ENCODE peak calls at places on chromosomes 1 and 21, in six cellular contexts. U is dorsolateral prefrontal cortex, P is astrocyte of the spinal cord, N is cerebellar cortex, J is HepG2, G is midbrain. M is an unnamed sample.

GRCh38 chr1:230426246-230427101 is at the start of gene PGBD5:
- DNase-seq in P (peak), N (peak), J (peak), U (peak), G (peak), M (no peak)

GRCh38 chr1:95004013-95004412 is 68.7 kb downstream of the ALG14 start:
- DNase-seq in U (no peak), J (no peak), P (no peak), N (no peak), G (no peak), M (no peak)

GRCh38 chr1:201610806-201611205 is 71.9 kb downstream of the NAV1 start:
- DNase-seq in G (no peak), N (peak), P (no peak), U (no peak), J (no peak), M (no peak)

GRCh38 chr1:93969887-93970286 is 60.7 kb upstream of the GCLM start:
- DNase-seq in N (no peak), J (no peak), P (no peak), G (no peak), U (no peak), M (no peak)

GRCh38 chr1:238409191-238409846 is 518.6 kb upstream of the ZP4 start:
- DNase-seq in J (no peak), G (no peak), N (no peak), P (peak), U (no peak), M (no peak)

GRCh38 chr1:9293512-9294439 is 1.1 kb downstream of the SPSB1 start:
- DNase-seq in P (no peak), J (no peak), G (no peak), N (no peak), U (no peak), M (no peak)

GRCh38 chr1:25906644-25907300 is 553 bp upstream of the STMN1 start:
- DNase-seq in N (peak), P (no peak), G (peak), U (no peak), J (no peak), M (peak)

GRCh38 chr1:172818841-172819527 is 160.1 kb downstream of the FASLG start:
- DNase-seq in P (no peak), G (peak), J (no peak), U (no peak), N (no peak), M (no peak)

GRCh38 chr21:26964379-26964778 is 2.5 kb downstream of the ADAMTS5 start:
- DNase-seq in N (peak), G (no peak), J (no peak), U (no peak), P (no peak), M (no peak)

GRCh38 chr1:204084247-204084772 is 11.4 kb downstream of the SOX13 start:
- DNase-seq in J (peak), U (peak), G (peak), N (peak), P (no peak), M (no peak)

GRCh38 chr1:2314803-2315710 is 76.3 kb downstream of the MORN1 start:
- DNase-seq in U (no peak), N (no peak), G (peak), P (peak), J (peak), M (no peak)

GRCh38 chr21:21612446-21612845 is 614.2 kb downstream of the NCAM2 start:
- DNase-seq in N (no peak), J (no peak), U (no peak), P (peak), G (no peak), M (no peak)

GRCh38 chr1:82845371-82845770 is 1044.6 kb downstream of the ADGRL2 start:
- DNase-seq in N (no peak), U (no peak), P (no peak), G (no peak), J (no peak), M (no peak)

GRCh38 chr1:59333626-59334277 is 36.9 kb downstream of the FGGY start:
- DNase-seq in N (no peak), J (no peak), U (no peak), P (no peak), G (no peak), M (no peak)

GRCh38 chr21:38990424-38990794 is 184.7 kb downstream of the ETS2 start:
- DNase-seq in P (no peak), J (peak), U (no peak), G (no peak), N (no peak), M (no peak)

GRCh38 chr1:96334236-96334557 is 387.4 kb upstream of the PTBP2 start:
- DNase-seq in P (no peak), G (no peak), N (no peak), J (no peak), U (no peak), M (no peak)

GRCh38 chr21:38925923-38926322 is 120.2 kb downstream of the ETS2 start:
- DNase-seq in G (no peak), P (peak), N (no peak), J (no peak), U (peak), M (no peak)

GRCh38 chr1:36156329-36157114 is 562 bp downstream of the MAP7D1 start:
- DNase-seq in U (peak), G (peak), J (no peak), N (no peak), P (peak), M (no peak)

GRCh38 chr1:57034713-57035112 is 68.9 kb upstream of the C8B start:
- DNase-seq in P (no peak), N (no peak), G (no peak), U (no peak), J (no peak), M (no peak)

GRCh38 chr1:172662464-172663109 is 3.7 kb downstream of the FASLG start:
- DNase-seq in J (no peak), N (no peak), U (no peak), G (peak), P (peak), M (no peak)

GRCh38 chr1:19709255-19709765 is 44.6 kb downstream of the HTR6 start:
- DNase-seq in N (no peak), G (no peak), U (no peak), J (no peak), P (no peak), M (no peak)

GRCh38 chr1:1616045-1616821 is 933 bp downstream of the MIB2 start:
- DNase-seq in N (no peak), J (no peak), G (peak), P (no peak), U (no peak), M (no peak)

GRCh38 chr1:238061967-238062613 is 171.4 kb upstream of the ZP4 start:
- DNase-seq in U (no peak), G (no peak), N (no peak), J (no peak), P (peak), M (no peak)

GRCh38 chr1:67371681-67372080 is 58.5 kb downstream of the SERBP1 start:
- DNase-seq in G (no peak), P (no peak), N (no peak), J (no peak), U (no peak), M (no peak)

GRCh38 chr1:167136191-167136614 is 42.3 kb downstream of the STYXL2 start:
- DNase-seq in J (no peak), U (no peak), G (no peak), N (peak), P (peak), M (no peak)

GRCh38 chr1:163870666-163871065 is 548.9 kb downstream of the NUF2 start:
- DNase-seq in J (no peak), P (no peak), G (no peak), U (no peak), N (no peak), M (no peak)

GRCh38 chr1:213622365-213623087 is 365.2 kb upstream of the PROX1 start:
- DNase-seq in U (no peak), G (no peak), N (no peak), J (peak), P (no peak), M (no peak)

GRCh38 chr1:92186081-92186480 is 31.6 kb upstream of the C1orf146 start:
- DNase-seq in P (peak), J (peak), U (no peak), G (no peak), N (no peak), M (no peak)

GRCh38 chr1:58911841-58912553 is 128.2 kb upstream of the JUN start:
- DNase-seq in G (no peak), J (no peak), U (no peak), N (no peak), P (no peak), M (no peak)

GRCh38 chr1:10045480-10046355 is 13.0 kb downstream of the UBE4B start:
- DNase-seq in J (no peak), G (no peak), N (peak), P (peak), U (no peak), M (no peak)

GRCh38 chr1:164356511-164356910 is 202.5 kb upstream of the PBX1 start:
- DNase-seq in J (no peak), U (no peak), N (no peak), P (no peak), G (no peak), M (no peak)

GRCh38 chr1:160070243-160071163 is 543 bp upstream of the KCNJ10 start:
- DNase-seq in U (peak), N (peak), G (peak), J (peak), P (peak), M (no peak)

GRCh38 chr1:160098852-160099647 is 631 bp upstream of the IGSF8 start:
- DNase-seq in N (peak), G (peak), J (peak), P (peak), U (peak), M (peak)

GRCh38 chr1:82632164-82632563 is 831.4 kb downstream of the ADGRL2 start:
- DNase-seq in J (no peak), G (no peak), P (no peak), N (no peak), U (no peak), M (no peak)

GRCh38 chr1:207024202-207025143 is 8.1 kb downstream of the C1orf116 start:
- DNase-seq in J (no peak), N (no peak), G (no peak), P (no peak), U (no peak), M (no peak)

GRCh38 chr21:45889115-45889708 is 92.4 kb upstream of the COL6A1 start:
- DNase-seq in J (no peak), U (no peak), P (no peak), G (no peak), N (no peak), M (no peak)

GRCh38 chr1:224430511-224431113 is 4.0 kb downstream of the WDR26 start:
- DNase-seq in U (no peak), J (peak), P (peak), N (peak), G (peak), M (no peak)

M was measured in cortex of kidney.